ENCODE peak calls at places on chromosome 13, in seven cellular contexts. H, M, P, A, N, K and Q are unnamed samples.
A peak's percentile ranks its signal among the peaks of the same experiment; 100 is the strongest.

GRCh38 chr13:48570225-48570828 is 37.4 kb upstream of the RCBTB2 start:
- DNase-seq in N (no peak), K (peak; percentile 62), H (no peak), M (no peak), P (no peak), A (peak; percentile 40), Q (no peak)

GRCh38 chr13:20833900-20834679 is 60.3 kb upstream of the EEF1AKMT1 start:
- DNase-seq in A (no peak), N (no peak), H (no peak), K (no peak), M (no peak), P (no peak), Q (no peak)

GRCh38 chr13:111904701-111905608 is 162.0 kb upstream of the SOX1 start:
- DNase-seq in M (no peak), N (no peak), K (no peak), H (no peak), P (no peak), A (no peak), Q (no peak)

GRCh38 chr13:113883314-113883811 is 19.5 kb upstream of the GAS6 start:
- DNase-seq in M (no peak), P (no peak), H (no peak), N (no peak), A (no peak), K (no peak), Q (no peak)

GRCh38 chr13:58476176-58476575 is 844.6 kb downstream of the PCDH17 start:
- DNase-seq in M (no peak), K (no peak), A (no peak), N (no peak), P (no peak), H (no peak), Q (no peak)

GRCh38 chr13:35814573-35814972 is 316.6 kb downstream of the DCLK1 start:
- DNase-seq in K (no peak), H (no peak), N (no peak), P (no peak), M (no peak), A (no peak), Q (no peak)

GRCh38 chr13:93522486-93522885 is 295.9 kb downstream of the GPC6 start:
- DNase-seq in A (no peak), H (peak; percentile 74), K (no peak), N (no peak), M (no peak), P (no peak), Q (no peak)

GRCh38 chr13:105464249-105464648 is 1071.2 kb downstream of the EFNB2 start:
- DNase-seq in H (peak; percentile 43), N (no peak), P (no peak), K (no peak), A (no peak), M (no peak), Q (no peak)

GRCh38 chr13:49936943-49937273 is 768 bp upstream of the SPRYD7 start:
- DNase-seq in K (no peak), P (no peak), A (no peak), M (no peak), H (no peak), N (no peak), Q (no peak)

GRCh38 chr13:37173214-37173613 is 67.8 kb upstream of the CSNK1A1L start:
- DNase-seq in K (no peak), A (no peak), H (peak; percentile 89), P (no peak), N (peak; percentile 86), M (peak; percentile 78), Q (no peak)

GRCh38 chr13:72523049-72523448 is 204.4 kb downstream of the MZT1 start:
- DNase-seq in A (no peak), H (no peak), P (no peak), M (no peak), K (no peak), N (no peak), Q (no peak)

GRCh38 chr13:79905018-79905417 is 424.1 kb downstream of the NDFIP2 start:
- DNase-seq in P (no peak), K (no peak), M (no peak), H (no peak), A (no peak), N (no peak), Q (no peak)

GRCh38 chr13:48749699-48750473 is 96.2 kb downstream of the CYSLTR2 start:
- DNase-seq in H (peak; percentile 99), K (peak; percentile 65), M (peak; percentile 99), N (peak; percentile 77), A (peak; percentile 91), P (peak; percentile 80), Q (peak; percentile 87)

GRCh38 chr13:45439781-45440462 is 21.7 kb upstream of the SLC25A30 start:
- DNase-seq in A (no peak), P (no peak), H (no peak), N (no peak), M (no peak), K (no peak), Q (no peak)

DNA sequence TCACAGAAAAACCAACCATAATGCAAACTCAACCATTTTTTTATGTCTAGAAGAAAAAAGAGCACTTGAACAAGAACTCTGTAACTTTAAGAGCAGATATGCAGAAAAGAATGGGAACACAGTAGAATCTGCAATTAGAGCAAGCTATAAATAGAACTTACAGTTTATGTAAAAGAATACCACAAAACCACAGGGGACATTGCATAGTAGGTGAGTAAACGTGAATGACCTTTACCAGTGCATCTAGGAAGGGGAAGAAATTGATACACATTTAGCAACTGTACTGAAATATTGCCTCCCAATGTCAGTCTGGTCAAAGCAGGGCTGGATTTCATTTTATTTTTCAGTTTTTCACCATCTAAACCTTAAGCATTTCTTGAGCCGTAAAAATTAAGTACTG is 242.2 kb upstream of the EDNRB start:
- DNase-seq in H (peak; percentile 88), P (no peak), M (peak; percentile 85), N (peak; percentile 46), A (no peak), K (no peak), Q (no peak)
- H3K4me3 ChIP-seq in H (no peak overlapping the region), P (no peak overlapping the region), M (no peak overlapping the region), N (no peak overlapping the region), A (no peak overlapping the region), K (no peak overlapping the region), Q (no peak overlapping the region)

DNA sequence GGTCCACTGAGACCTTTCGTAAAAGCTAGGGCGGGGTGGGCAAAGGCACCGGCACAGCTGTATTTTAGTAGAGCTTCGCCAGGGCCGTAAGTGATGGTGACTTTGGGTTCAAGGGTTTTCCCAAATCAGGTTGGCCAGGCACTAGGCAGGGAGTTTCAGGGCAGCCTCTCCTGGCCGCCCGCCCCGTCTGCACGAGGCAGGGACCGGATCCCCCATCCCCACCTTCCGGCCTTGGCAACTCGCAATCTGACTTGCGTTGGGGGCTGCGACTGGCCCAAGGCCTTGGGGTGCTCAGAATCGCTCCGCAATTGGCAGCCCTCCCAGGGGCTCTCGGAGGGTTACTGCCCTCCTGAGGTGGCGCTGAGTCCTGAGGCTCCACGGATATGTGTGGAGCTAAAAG is 4.1 kb upstream of the ZIC5 start:
- DNase-seq in A (no peak), P (no peak), H (no peak), N (no peak), M (no peak), K (no peak), Q (no peak)
- H3K27me3 ChIP-seq in A (peaks cover 100% of the 10 kb centered on the region), P (peaks cover 100% of the 10 kb centered on the region), H (peaks cover 89% of the 10 kb centered on the region), N (peaks cover 68% of the 10 kb centered on the region), M (peaks cover 85% of the 10 kb centered on the region), K (peaks cover 100% of the 10 kb centered on the region), Q (no peaks in the 10 kb centered on the region)

DNA sequence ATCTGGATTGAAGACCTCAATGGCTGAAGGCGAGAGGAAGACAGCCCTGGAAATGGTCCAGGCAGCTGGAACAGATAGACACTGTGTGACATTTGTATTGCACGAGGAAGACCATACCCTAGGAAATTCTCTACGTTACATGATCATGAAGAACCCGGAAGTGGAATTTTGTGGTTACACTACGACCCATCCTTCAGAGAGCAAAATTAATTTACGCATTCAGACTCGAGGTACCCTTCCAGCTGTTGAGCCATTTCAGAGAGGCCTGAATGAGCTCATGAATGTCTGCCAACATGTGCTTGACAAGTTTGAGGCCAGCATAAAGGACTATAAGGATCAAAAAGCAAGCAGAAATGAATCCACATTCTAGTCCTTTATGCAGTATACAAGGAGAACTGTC is 1.2 kb downstream of the POLR1D start:
- DNase-seq in K (no peak), A (no peak), M (no peak), N (no peak), H (no peak), P (no peak), Q (no peak)
- H3K4me3 ChIP-seq in K (peak overlapping the region; percentile 91), A (no peak overlapping the region), M (peak overlapping the region; percentile 84), N (no peak overlapping the region), H (no peak overlapping the region), P (peak overlapping the region; percentile 85), Q (peak overlapping the region; percentile 53)

GRCh38 chr13:25130944-25131343 is 35.0 kb downstream of the PABPC3 start:
- DNase-seq in K (no peak), M (no peak), N (no peak), P (no peak), A (no peak), H (no peak), Q (no peak)
- H3K27me3 ChIP-seq in K (peaks cover 4% of the 10 kb centered on the region), M (no peaks in the 10 kb centered on the region), N (no peaks in the 10 kb centered on the region), P (peaks cover 42% of the 10 kb centered on the region), A (no peaks in the 10 kb centered on the region), H (peaks cover 2% of the 10 kb centered on the region), Q (no peaks in the 10 kb centered on the region)

DNA sequence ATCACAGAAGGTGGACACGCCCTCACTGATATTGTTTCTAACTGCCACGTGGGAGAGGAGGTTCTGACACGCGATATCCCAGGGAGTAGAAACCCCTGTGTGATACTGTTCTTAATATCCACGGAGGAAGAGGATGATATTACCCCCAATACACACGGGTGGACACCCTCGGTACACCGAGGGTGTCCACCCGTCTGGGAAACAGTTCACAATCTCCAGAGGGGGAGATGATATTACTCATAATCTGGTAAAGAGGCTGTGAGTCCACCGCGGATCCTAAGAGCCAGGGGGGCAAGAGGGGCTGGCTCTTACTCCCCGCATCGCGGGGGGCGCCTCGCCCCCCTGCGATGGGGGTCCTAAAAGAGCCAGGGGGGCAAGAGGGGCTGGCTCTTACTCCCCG is 29.6 kb upstream of the RGCC start:
- DNase-seq in H (no peak), P (no peak), K (no peak), A (no peak), N (no peak), M (no peak), Q (no peak)
- H3K4me3 ChIP-seq in H (no peak overlapping the region), P (peak overlapping the region; percentile 56), K (peak overlapping the region; percentile 28), A (peak overlapping the region; percentile 9), N (peak overlapping the region; percentile 16), M (peak overlapping the region; percentile 32), Q (peak overlapping the region; percentile 26)

GRCh38 chr13:23918208-23918607 is 20.9 kb upstream of the C1QTNF9B start:
- DNase-seq in A (no peak), N (no peak), H (peak; percentile 38), P (no peak), K (no peak), M (no peak), Q (no peak)
- H3K27me3 ChIP-seq in A (peaks cover 4% of the 10 kb centered on the region), N (no peaks in the 10 kb centered on the region), H (no peaks in the 10 kb centered on the region), P (peaks cover 44% of the 10 kb centered on the region), K (no peaks in the 10 kb centered on the region), M (no peaks in the 10 kb centered on the region), Q (no peaks in the 10 kb centered on the region)

DNA sequence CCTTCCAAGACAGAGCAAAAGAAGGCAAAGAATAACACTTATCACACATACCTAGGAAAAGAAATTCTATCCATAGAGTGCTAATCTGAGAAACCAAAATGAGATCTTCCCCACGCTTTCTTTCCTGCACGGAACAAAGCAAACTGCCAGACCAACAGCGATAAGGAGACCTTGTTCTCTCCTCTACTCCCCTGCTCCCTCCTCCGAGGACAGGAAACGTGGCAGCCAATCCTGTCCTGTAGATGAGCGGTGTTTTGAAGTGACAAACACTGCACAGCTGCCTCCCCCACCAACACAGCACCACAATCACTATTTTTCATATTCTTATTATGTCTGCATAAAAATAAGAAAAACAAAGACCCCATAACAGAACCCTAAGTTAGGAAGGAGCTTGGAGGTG is 113.9 kb upstream of the IRS2 start:
- DNase-seq in M (no peak), K (no peak), N (no peak), A (no peak), P (no peak), H (no peak), Q (no peak)
- H3K4me3 ChIP-seq in M (no peak overlapping the region), K (no peak overlapping the region), N (no peak overlapping the region), A (no peak overlapping the region), P (no peak overlapping the region), H (no peak overlapping the region), Q (no peak overlapping the region)